ENCODE peak calls at places on chromosome 22, in six cellular contexts. One of them, this sample, is unnamed.

GRCh38 chr22:50498322-50498861 is 9.1 kb downstream of the LMF2 start:
- DNase-seq in AML-193: peak
- DNase-seq in stimulated activated CD4-positive, alpha-beta T cell treated with anti-CD3 and anti-CD28 coated beads, Interleukin-2, amount 100 ng/mL, for 48 hours: peak
- DNase-seq in LoVo: peak
- DNase-seq in HFF-Myc: peak
- DNase-seq in MV-4-11: peak
- DNase-seq in this sample: peak

GRCh38 chr22:38716271-38716670 is 10.5 kb downstream of the GTPBP1 start:
- DNase-seq in AML-193: no peak
- DNase-seq in stimulated activated CD4-positive, alpha-beta T cell treated with anti-CD3 and anti-CD28 coated beads, Interleukin-2, amount 100 ng/mL, for 48 hours: no peak
- DNase-seq in LoVo: no peak
- DNase-seq in HFF-Myc: no peak
- DNase-seq in MV-4-11: no peak
- DNase-seq in this sample: no peak

GRCh38 chr22:46079861-46080821 is 70.2 kb upstream of the PPARA start:
- DNase-seq in AML-193: no peak
- DNase-seq in stimulated activated CD4-positive, alpha-beta T cell treated with anti-CD3 and anti-CD28 coated beads, Interleukin-2, amount 100 ng/mL, for 48 hours: no peak
- DNase-seq in LoVo: peak
- DNase-seq in HFF-Myc: no peak
- DNase-seq in MV-4-11: peak
- DNase-seq in this sample: no peak

GRCh38 chr22:50399751-50400331 is 56.7 kb downstream of the PPP6R2 start:
- DNase-seq in AML-193: peak
- DNase-seq in stimulated activated CD4-positive, alpha-beta T cell treated with anti-CD3 and anti-CD28 coated beads, Interleukin-2, amount 100 ng/mL, for 48 hours: peak
- DNase-seq in LoVo: peak
- DNase-seq in HFF-Myc: no peak
- DNase-seq in MV-4-11: peak
- DNase-seq in this sample: peak

GRCh38 chr22:23282089-23282501 is 101.8 kb downstream of the BCR start:
- DNase-seq in AML-193: no peak
- DNase-seq in stimulated activated CD4-positive, alpha-beta T cell treated with anti-CD3 and anti-CD28 coated beads, Interleukin-2, amount 100 ng/mL, for 48 hours: no peak
- DNase-seq in LoVo: peak
- DNase-seq in HFF-Myc: peak
- DNase-seq in MV-4-11: peak
- DNase-seq in this sample: no peak

GRCh38 chr22:23782649-23783048 is 4.1 kb upstream of the SMARCB1 start:
- DNase-seq in AML-193: no peak
- DNase-seq in stimulated activated CD4-positive, alpha-beta T cell treated with anti-CD3 and anti-CD28 coated beads, Interleukin-2, amount 100 ng/mL, for 48 hours: no peak
- DNase-seq in LoVo: no peak
- DNase-seq in HFF-Myc: no peak
- DNase-seq in MV-4-11: no peak
- DNase-seq in this sample: no peak

GRCh38 chr22:43465291-43466015 is 53.6 kb downstream of the MPPED1 start:
- DNase-seq in AML-193: no peak
- DNase-seq in stimulated activated CD4-positive, alpha-beta T cell treated with anti-CD3 and anti-CD28 coated beads, Interleukin-2, amount 100 ng/mL, for 48 hours: no peak
- DNase-seq in LoVo: no peak
- DNase-seq in HFF-Myc: no peak
- DNase-seq in MV-4-11: no peak
- DNase-seq in this sample: no peak

GRCh38 chr22:17264321-17265052 is 45.3 kb upstream of the ADA2 start:
- DNase-seq in AML-193: no peak
- DNase-seq in stimulated activated CD4-positive, alpha-beta T cell treated with anti-CD3 and anti-CD28 coated beads, Interleukin-2, amount 100 ng/mL, for 48 hours: no peak
- DNase-seq in LoVo: no peak
- DNase-seq in HFF-Myc: peak
- DNase-seq in MV-4-11: no peak
- DNase-seq in this sample: peak

GRCh38 chr22:30830907-30831306 is 136.2 kb downstream of the OSBP2 start:
- DNase-seq in AML-193: no peak
- DNase-seq in stimulated activated CD4-positive, alpha-beta T cell treated with anti-CD3 and anti-CD28 coated beads, Interleukin-2, amount 100 ng/mL, for 48 hours: no peak
- DNase-seq in LoVo: peak
- DNase-seq in HFF-Myc: peak
- DNase-seq in MV-4-11: no peak
- DNase-seq in this sample: no peak

GRCh38 chr22:28783786-28784671 is 11.5 kb downstream of the CCDC117 start:
- DNase-seq in AML-193: no peak
- DNase-seq in stimulated activated CD4-positive, alpha-beta T cell treated with anti-CD3 and anti-CD28 coated beads, Interleukin-2, amount 100 ng/mL, for 48 hours: no peak
- DNase-seq in LoVo: no peak
- DNase-seq in HFF-Myc: no peak
- DNase-seq in MV-4-11: peak
- DNase-seq in this sample: no peak

GRCh38 chr22:20516399-20516798 is 9.0 kb downstream of the MED15 start:
- DNase-seq in AML-193: no peak
- DNase-seq in stimulated activated CD4-positive, alpha-beta T cell treated with anti-CD3 and anti-CD28 coated beads, Interleukin-2, amount 100 ng/mL, for 48 hours: no peak
- DNase-seq in LoVo: no peak
- DNase-seq in HFF-Myc: no peak
- DNase-seq in MV-4-11: no peak
- DNase-seq in this sample: no peak

GRCh38 chr22:26401726-26402125 is 27.3 kb upstream of the ASPHD2 start:
- DNase-seq in AML-193: no peak
- DNase-seq in stimulated activated CD4-positive, alpha-beta T cell treated with anti-CD3 and anti-CD28 coated beads, Interleukin-2, amount 100 ng/mL, for 48 hours: no peak
- DNase-seq in LoVo: no peak
- DNase-seq in HFF-Myc: no peak
- DNase-seq in MV-4-11: peak
- DNase-seq in this sample: peak

GRCh38 chr22:49992921-49993648 is 19.5 kb downstream of the IL17REL start:
- DNase-seq in AML-193: peak
- DNase-seq in stimulated activated CD4-positive, alpha-beta T cell treated with anti-CD3 and anti-CD28 coated beads, Interleukin-2, amount 100 ng/mL, for 48 hours: no peak
- DNase-seq in LoVo: peak
- DNase-seq in HFF-Myc: no peak
- DNase-seq in MV-4-11: peak
- DNase-seq in this sample: peak

This sample was measured in H9.